ENCODE peak calls at places on chromosomes 3 and 15, in four cellular contexts. A is AML-193, W is NCI-H1105, R is Calu3. Y is an unnamed sample.

GRCh38 chr15:55589297-55589696 is 1.2 kb upstream of the PYGO1 start:
- DNase-seq in A (no peak), W (no peak), R (no peak), Y (no peak)

GRCh38 chr15:73321496-73322344 is 47.0 kb downstream of the HCN4 start:
- DNase-seq in A (no peak), W (peak; percentile 7), R (no peak), Y (no peak)

GRCh38 chr15:35281515-35281914 is 196.4 kb upstream of the NANOGP8 start:
- DNase-seq in A (no peak), W (no peak), R (no peak), Y (no peak)

GRCh38 chr3:71406945-71407629 is 176.4 kb downstream of the FOXP1 start:
- DNase-seq in A (no peak), W (no peak), R (no peak), Y (no peak)

GRCh38 chr3:21835266-21835665 is 84.3 kb upstream of the ZNF385D start:
- DNase-seq in A (no peak), W (no peak), R (no peak), Y (no peak)

GRCh38 chr3:150469931-150470740 is 62.0 kb downstream of the TSC22D2 start:
- DNase-seq in A (no peak), W (no peak), R (peak; percentile 67), Y (no peak)

GRCh38 chr3:23474580-23475357 is 271.6 kb downstream of the UBE2E2 start:
- DNase-seq in A (no peak), W (no peak), R (no peak), Y (no peak)

GRCh38 chr15:71508081-71508682 is 302.2 kb upstream of the NR2E3 start:
- DNase-seq in A (no peak), W (no peak), R (no peak), Y (no peak)

GRCh38 chr3:37498126-37499039 is 324.0 kb upstream of the LRRFIP2 start:
- DNase-seq in A (no peak), W (no peak), R (no peak), Y (no peak)

Y was measured in head of caudate nucleus.